ENCODE peak calls at places on chromosomes 2 and 18, in seven cellular contexts. I is ureter; O is lower lobe of right lung; P is ELF-1; L is activated CD8-positive, alpha-beta memory T cell treated with anti-CD3 and anti-CD28 coated beads for 1 hour; Y is effector memory CD4-positive, alpha-beta T cell; J is stimulated activated CD8-positive, alpha-beta memory T cell treated with anti-CD3 and anti-CD28 coated beads, Interleukin-7, amount 100 ng/mL, for 1 hour. U is an unnamed sample.

GRCh38 chr2:46315103-46315890 is 18.1 kb downstream of the EPAS1 start:
- DNase-seq in Y (no peak), P (no peak), I (peak; percentile 89), J (no peak), O (peak; percentile 87), L (no peak), U (no peak)

GRCh38 chr18:9918016-9918680 is 4.3 kb downstream of the VAPA start:
- DNase-seq in P (no peak), O (no peak), L (no peak), I (no peak), Y (no peak), J (no peak), U (no peak)

GRCh38 chr18:21741511-21742322 is 1.1 kb downstream of the MIB1 start:
- DNase-seq in P (peak; percentile 55), L (no peak), J (no peak), O (peak; percentile 66), Y (no peak), I (no peak), U (peak; percentile 35)

GRCh38 chr2:73031725-73032701 is 39.5 kb downstream of the SFXN5 start:
- DNase-seq in L (no peak), P (no peak), O (no peak), J (no peak), Y (no peak), I (no peak), U (no peak)

GRCh38 chr2:153567367-153567766 is 88.8 kb upstream of the RPRM start:
- DNase-seq in J (no peak), Y (no peak), L (no peak), P (no peak), I (no peak), O (no peak), U (no peak)

GRCh38 chr2:227241005-227241404 is 76.6 kb downstream of the COL4A3 start:
- DNase-seq in P (no peak), J (no peak), Y (no peak), L (no peak), O (no peak), I (no peak), U (no peak)

GRCh38 chr18:12246849-12247808 is 7.0 kb upstream of the CIDEA start:
- DNase-seq in P (peak; percentile 73), L (no peak), J (no peak), Y (no peak), O (no peak), I (no peak), U (peak; percentile 77)

GRCh38 chr18:8937695-8938094 is 164.8 kb upstream of the NDUFV2 start:
- DNase-seq in J (no peak), L (no peak), I (peak; percentile 50), P (peak; percentile 77), O (no peak), Y (no peak), U (no peak)

GRCh38 chr18:12765127-12765526 is 62.3 kb downstream of the PSMG2 start:
- DNase-seq in P (peak; percentile 40), Y (no peak), O (no peak), L (no peak), J (no peak), I (no peak), U (peak; percentile 57)

GRCh38 chr2:152546230-152546837 is 170.9 kb downstream of the PRPF40A start:
- DNase-seq in I (no peak), P (no peak), L (no peak), Y (no peak), O (no peak), J (no peak), U (no peak)

GRCh38 chr2:187302146-187302545 is 145.9 kb downstream of the CALCRL start:
- DNase-seq in L (no peak), I (no peak), P (no peak), J (no peak), Y (no peak), O (no peak), U (no peak)

GRCh38 chr2:37421686-37422085 is 77.3 kb downstream of the QPCT start:
- DNase-seq in P (no peak), O (no peak), Y (no peak), J (no peak), I (no peak), L (no peak), U (no peak)

GRCh38 chr2:26033270-26033768 is 565 bp upstream of the RAB10 start:
- DNase-seq in J (no peak), Y (no peak), O (peak; percentile 90), P (peak; percentile 91), I (no peak), L (no peak), U (no peak)

GRCh38 chr18:62437520-62438329 is 85.1 kb upstream of the ZCCHC2 start:
- DNase-seq in L (no peak), J (no peak), I (no peak), P (peak; percentile 9), Y (no peak), O (peak; percentile 64), U (no peak)

GRCh38 chr18:8448091-8448490 is 161.1 kb upstream of the RAB12 start:
- DNase-seq in Y (no peak), O (no peak), L (no peak), P (no peak), I (no peak), J (no peak), U (no peak)

GRCh38 chr2:159933727-159934049 is 128.7 kb downstream of the PLA2R1 start:
- DNase-seq in I (no peak), L (no peak), Y (no peak), J (no peak), P (no peak), O (no peak), U (no peak)

GRCh38 chr2:26874514-26874913 is 26.6 kb downstream of the DPYSL5 start:
- DNase-seq in O (no peak), P (no peak), J (no peak), Y (no peak), I (no peak), L (no peak), U (no peak)

GRCh38 chr2:240711296-240711695 is 19.6 kb downstream of the AQP12A start:
- DNase-seq in I (no peak), L (no peak), O (no peak), J (no peak), Y (no peak), P (no peak), U (no peak)

GRCh38 chr2:170770304-170771048 is at the start of gene ERICH2:
- DNase-seq in I (peak; percentile 76), L (peak; percentile 25), P (peak; percentile 92), J (peak; percentile 36), O (peak; percentile 87), Y (peak; percentile 51), U (peak; percentile 93)

GRCh38 chr18:55047546-55047945 is 88.3 kb upstream of the CCDC68 start:
- DNase-seq in P (peak; percentile 19), L (no peak), J (no peak), Y (no peak), O (no peak), I (no peak), U (no peak)

GRCh38 chr18:54119524-54120019 is 104.9 kb downstream of the MBD2 start:
- DNase-seq in I (peak; percentile 45), L (no peak), Y (no peak), P (peak; percentile 27), J (no peak), O (no peak), U (peak; percentile 44)

GRCh38 chr2:168456526-168457176 is 579 bp downstream of the CERS6 start:
- DNase-seq in L (no peak), I (no peak), P (peak; percentile 68), O (peak; percentile 60), Y (no peak), J (no peak), U (no peak)

GRCh38 chr2:72271766-72272615 is 124.3 kb upstream of the CYP26B1 start:
- DNase-seq in Y (no peak), I (no peak), P (no peak), J (no peak), O (no peak), L (no peak), U (no peak)

GRCh38 chr2:193294371-193294770 is 1099.6 kb upstream of the TMEFF2 start:
- DNase-seq in J (no peak), P (no peak), I (no peak), Y (no peak), L (no peak), O (no peak), U (no peak)

GRCh38 chr2:167052825-167053224 is 164.5 kb downstream of the XIRP2 start:
- DNase-seq in J (no peak), L (no peak), Y (no peak), O (no peak), I (no peak), P (no peak), U (no peak)

GRCh38 chr2:181596556-181596955 is 60.3 kb downstream of the CERKL start:
- DNase-seq in Y (no peak), P (no peak), J (no peak), L (no peak), I (no peak), O (no peak), U (no peak)

GRCh38 chr2:227503433-227504406 is 31.8 kb downstream of the AGFG1 start:
- DNase-seq in J (no peak), I (no peak), L (no peak), Y (no peak), O (no peak), P (no peak), U (no peak)

GRCh38 chr2:173997269-173997668 is 32.1 kb upstream of the SP3 start:
- DNase-seq in J (no peak), Y (no peak), O (peak; percentile 91), I (peak; percentile 71), L (no peak), P (no peak), U (no peak)

GRCh38 chr2:188875104-188875503 is 99.1 kb upstream of the COL3A1 start:
- DNase-seq in P (no peak), I (no peak), Y (no peak), O (no peak), J (no peak), L (no peak), U (no peak)